ENCODE peak calls at places on chromosomes 1 and 21, in five cellular contexts. X, M, U, I and K are unnamed samples.

GRCh38 chr21:42627527-42628289 is 25.7 kb upstream of the PDE9A start:
- DNase-seq in X (no peak), I (peak), U (no peak), M (no peak), K (no peak)

GRCh38 chr1:44571712-44572571 is 102.3 kb downstream of the TMEM53 start:
- DNase-seq in U (no peak), X (no peak), I (no peak), M (peak), K (no peak)

GRCh38 chr21:31543191-31543590 is 116.3 kb upstream of the SOD1 start:
- DNase-seq in M (no peak), U (no peak), I (no peak), X (no peak), K (no peak)

GRCh38 chr1:16212251-16212961 is at the start of gene ARHGEF19:
- DNase-seq in X (no peak), U (no peak), I (no peak), M (no peak), K (no peak)

GRCh38 chr1:84479998-84480397 is 932 bp downstream of the RPF1 start:
- DNase-seq in U (no peak), M (no peak), X (no peak), I (no peak), K (no peak)

GRCh38 chr1:194723067-194723466 is 1536.7 kb upstream of the B3GALT2 start:
- DNase-seq in M (no peak), X (no peak), U (no peak), I (no peak), K (no peak)

GRCh38 chr1:225845633-225846259 is 35.8 kb downstream of the EPHX1 start:
- DNase-seq in U (peak), X (peak), I (peak), M (peak), K (no peak)

GRCh38 chr1:218209351-218209861 is 75.7 kb upstream of the RRP15 start:
- DNase-seq in X (no peak), I (no peak), U (peak), M (no peak), K (no peak)

GRCh38 chr1:215568287-215568692 is 1.2 kb downstream of the KCTD3 start:
- DNase-seq in X (no peak), M (no peak), U (no peak), I (peak), K (no peak)

GRCh38 chr1:101311146-101311892 is 74.5 kb downstream of the S1PR1 start:
- DNase-seq in I (no peak), X (no peak), U (no peak), M (no peak), K (no peak)

GRCh38 chr1:100628631-100629081 is 90.7 kb downstream of the GPR88 start:
- DNase-seq in M (no peak), X (no peak), U (no peak), I (no peak), K (no peak)